ENCODE peak calls at places on chromosomes 6 and 20, in four cellular contexts. A is A673, C is AG09309, R is fibroblast of pulmonary artery. T is an unnamed sample.

GRCh38 chr6:169944415-169944814 is 193.0 kb downstream of the ERMARD start:
- DNase-seq in A (no peak), C (no peak), R (no peak), T (no peak)

GRCh38 chr6:56620229-56620868 is 22.3 kb downstream of the DST start:
- DNase-seq in A (no peak), C (no peak), R (peak; percentile 47), T (no peak)

GRCh38 chr20:33789109-33789857 is 21.9 kb upstream of the CHMP4B start:
- DNase-seq in A (no peak), C (peak; percentile 61), R (peak; percentile 95), T (no peak)

GRCh38 chr20:40980106-40980827 is 48.4 kb upstream of the TOP1 start:
- DNase-seq in A (no peak), C (no peak), R (peak; percentile 29), T (no peak)

GRCh38 chr20:14617123-14617522 is 279.7 kb upstream of the FLRT3 start:
- DNase-seq in A (no peak), C (no peak), R (peak; percentile 2), T (no peak)

GRCh38 chr20:38609828-38610227 is 8.2 kb downstream of the ARHGAP40 start:
- DNase-seq in A (no peak), C (no peak), R (no peak), T (no peak)

GRCh38 chr6:50815436-50816114 is 3.1 kb upstream of the TFAP2B start:
- DNase-seq in A (peak; percentile 37), C (no peak), R (peak; percentile 30), T (no peak)

GRCh38 chr6:53062369-53062639 is 2.9 kb upstream of the FBXO9 start:
- DNase-seq in A (no peak), C (no peak), R (no peak), T (no peak)

GRCh38 chr6:157597461-157598312 is 216.7 kb downstream of the ZDHHC14 start:
- DNase-seq in A (peak; percentile 35), C (no peak), R (peak; percentile 52), T (no peak)

GRCh38 chr6:52389626-52390360 is 27.8 kb downstream of the PAQR8 start:
- DNase-seq in A (peak; percentile 41), C (no peak), R (peak; percentile 44), T (peak; percentile 76)

GRCh38 chr20:46400828-46401477 is 5.5 kb downstream of the ELMO2 start:
- DNase-seq in A (peak; percentile 14), C (peak; percentile 20), R (peak; percentile 45), T (no peak)

GRCh38 chr20:31670371-31671228 is 32.9 kb downstream of the COX4I2 start:
- DNase-seq in A (no peak), C (no peak), R (no peak), T (no peak)

GRCh38 chr6:36345681-36346417 is 9.2 kb upstream of the BNIP5 start:
- DNase-seq in A (no peak), C (no peak), R (peak; percentile 53), T (no peak)

GRCh38 chr6:44787254-44787844 is 399.8 kb downstream of the CDC5L start:
- DNase-seq in A (no peak), C (no peak), R (no peak), T (no peak)

GRCh38 chr20:54172856-54173652 is 732 bp downstream of the CYP24A1 start:
- DNase-seq in A (peak; percentile 62), C (no peak), R (no peak), T (no peak)

GRCh38 chr6:29011276-29011734 is 6.2 kb upstream of the ZNF311 start:
- DNase-seq in A (peak; percentile 70), C (no peak), R (peak; percentile 67), T (no peak)

GRCh38 chr6:139608872-139609271 is 234.4 kb upstream of the CITED2 start:
- DNase-seq in A (no peak), C (no peak), R (peak; percentile 33), T (no peak)

GRCh38 chr6:155381856-155382690 is 67.8 kb upstream of the TFB1M start:
- DNase-seq in A (no peak), C (peak; percentile 40), R (peak; percentile 71), T (no peak)

GRCh38 chr6:149331043-149331807 is 13.7 kb downstream of the TAB2 start:
- DNase-seq in A (no peak), C (no peak), R (peak; percentile 51), T (no peak)

GRCh38 chr6:30219244-30219643 is 6.0 kb upstream of the TRIM26 start:
- DNase-seq in A (peak; percentile 74), C (no peak), R (peak; percentile 64), T (no peak)

GRCh38 chr6:79613912-79614311 is 17.2 kb upstream of the SH3BGRL2 start:
- DNase-seq in A (no peak), C (no peak), R (no peak), T (no peak)

GRCh38 chr20:48302844-48303552 is 517.7 kb upstream of the SULF2 start:
- DNase-seq in A (no peak), C (no peak), R (no peak), T (no peak)

GRCh38 chr6:7909323-7910276 is 988 bp downstream of the TXNDC5 start:
- DNase-seq in A (peak; percentile 54), C (no peak), R (peak; percentile 42), T (no peak)

GRCh38 chr6:121434037-121434770 is 1.2 kb upstream of the GJA1 start:
- DNase-seq in A (no peak), C (peak; percentile 61), R (no peak), T (no peak)

GRCh38 chr6:22612241-22612640 is 42.9 kb downstream of the HDGFL1 start:
- DNase-seq in A (no peak), C (no peak), R (peak; percentile 46), T (no peak)

DNA sequence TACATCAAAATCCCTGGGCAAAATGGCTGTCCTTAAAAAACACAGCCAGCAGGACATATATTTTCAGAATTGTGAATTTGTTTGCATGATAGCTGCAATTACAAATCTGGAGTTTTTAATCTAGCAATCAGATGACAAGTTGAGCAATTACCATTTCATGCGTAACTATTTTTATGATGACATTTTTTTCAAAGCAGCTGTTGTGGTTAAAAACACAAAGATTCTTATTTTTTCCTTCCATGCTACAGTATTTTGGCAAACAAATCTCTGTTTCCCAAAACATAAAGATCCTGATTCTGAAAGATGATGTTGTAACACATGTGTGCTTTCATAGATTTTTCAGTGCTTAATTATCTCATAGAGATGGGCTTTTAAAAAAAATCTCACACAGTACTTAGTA is 90.2 kb downstream of the PHACTR1 start:
- DNase-seq in A (no peak), C (no peak), R (peak; percentile 0), T (no peak)
- H3K4me3 ChIP-seq in A (no peak overlapping the region), C (no peak overlapping the region), R (no peak overlapping the region), T (no peak overlapping the region)

DNA sequence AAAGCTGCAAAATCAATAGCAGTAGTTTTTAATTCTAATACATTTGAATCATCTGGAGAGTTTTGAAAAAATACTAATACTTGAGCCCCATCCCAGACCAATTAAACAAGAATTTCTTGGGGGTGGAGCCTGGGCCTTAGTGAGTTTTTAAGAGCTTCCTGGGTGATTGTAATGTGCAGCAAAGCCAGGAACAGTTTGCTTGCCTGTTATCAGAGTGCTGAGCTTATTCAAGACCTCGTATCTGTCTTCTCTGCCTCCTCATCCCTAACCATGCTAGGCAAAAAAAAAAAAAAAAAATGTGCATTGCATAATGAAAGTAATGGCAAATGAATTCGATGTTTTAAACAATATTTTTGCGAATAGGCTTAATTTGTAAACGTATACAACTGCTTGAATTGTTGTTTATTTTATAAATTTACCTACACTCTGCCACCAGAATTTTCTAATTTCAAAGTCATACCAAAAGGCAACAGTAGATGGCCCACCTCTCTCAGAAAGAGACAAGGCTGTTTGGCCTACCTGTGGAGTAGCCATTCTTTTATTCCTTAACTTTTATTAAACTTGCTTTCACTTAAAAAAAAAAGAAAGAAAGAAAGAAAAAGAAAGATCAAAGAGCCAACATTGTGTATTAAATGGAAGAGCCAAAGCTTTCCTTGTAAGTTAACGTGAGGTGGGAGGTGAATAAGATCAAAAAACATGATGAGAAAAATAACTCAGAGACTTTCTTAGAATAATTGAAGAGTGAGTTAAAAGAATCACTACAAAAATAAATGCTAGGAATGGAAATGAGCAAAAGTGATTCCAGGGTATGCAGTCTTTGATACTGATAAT is 36.2 kb upstream of the MYB start:
- DNase-seq in A (peak; percentile 56), C (no peak), R (peak; percentile 60), T (no peak)
- TF ChIP-seq CTCF in A (peak; percentile 79), C (peak; percentile 51), R (peak; percentile 69), T (peak; percentile 59)

GRCh38 chr6:45990162-45990561 is 25.5 kb downstream of the CLIC5 start:
- DNase-seq in A (no peak), C (no peak), R (no peak), T (peak; percentile 5)

GRCh38 chr6:45986746-45987274 is 28.9 kb downstream of the CLIC5 start:
- DNase-seq in A (no peak), C (no peak), R (no peak), T (no peak)

GRCh38 chr6:45991189-45991588 is 24.5 kb downstream of the CLIC5 start:
- DNase-seq in A (no peak), C (no peak), R (no peak), T (no peak)

GRCh38 chr6:45987866-45988265 is 27.8 kb downstream of the CLIC5 start:
- DNase-seq in A (no peak), C (no peak), R (no peak), T (no peak)

GRCh38 chr6:45988635-45989034 is 27.0 kb downstream of the CLIC5 start:
- DNase-seq in A (no peak), C (no peak), R (no peak), T (no peak)
- H3K4me3 ChIP-seq in A (no peak overlapping the region), C (no peak overlapping the region), R (no peak overlapping the region), T (no peak overlapping the region)

DNA sequence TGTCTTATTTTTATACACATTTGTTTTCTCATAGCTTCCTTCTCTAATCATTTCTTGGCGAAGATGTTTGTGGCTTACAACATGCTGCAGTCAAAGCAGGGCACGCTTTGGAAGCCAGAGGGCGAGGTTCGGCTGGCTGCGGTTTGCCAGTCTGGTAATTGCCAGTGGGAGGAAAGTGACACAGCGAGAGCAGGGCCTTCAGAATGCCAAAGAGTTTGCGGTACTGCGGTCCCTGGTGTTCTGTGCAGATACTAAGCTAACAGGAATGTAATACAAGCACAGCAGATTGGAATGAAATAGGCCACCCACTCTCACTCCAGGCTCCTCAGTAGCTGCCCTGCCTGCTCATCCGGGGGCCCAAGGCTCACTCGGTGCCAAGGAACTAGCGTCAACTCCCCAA is 58.7 kb upstream of the TGM3 start:
- DNase-seq in A (peak; percentile 23), C (peak; percentile 99), R (peak; percentile 90), T (no peak)
- TF ChIP-seq CTCF in A (peak; percentile 14), C (peak; percentile 48), R (peak; percentile 45), T (no peak)

DNA sequence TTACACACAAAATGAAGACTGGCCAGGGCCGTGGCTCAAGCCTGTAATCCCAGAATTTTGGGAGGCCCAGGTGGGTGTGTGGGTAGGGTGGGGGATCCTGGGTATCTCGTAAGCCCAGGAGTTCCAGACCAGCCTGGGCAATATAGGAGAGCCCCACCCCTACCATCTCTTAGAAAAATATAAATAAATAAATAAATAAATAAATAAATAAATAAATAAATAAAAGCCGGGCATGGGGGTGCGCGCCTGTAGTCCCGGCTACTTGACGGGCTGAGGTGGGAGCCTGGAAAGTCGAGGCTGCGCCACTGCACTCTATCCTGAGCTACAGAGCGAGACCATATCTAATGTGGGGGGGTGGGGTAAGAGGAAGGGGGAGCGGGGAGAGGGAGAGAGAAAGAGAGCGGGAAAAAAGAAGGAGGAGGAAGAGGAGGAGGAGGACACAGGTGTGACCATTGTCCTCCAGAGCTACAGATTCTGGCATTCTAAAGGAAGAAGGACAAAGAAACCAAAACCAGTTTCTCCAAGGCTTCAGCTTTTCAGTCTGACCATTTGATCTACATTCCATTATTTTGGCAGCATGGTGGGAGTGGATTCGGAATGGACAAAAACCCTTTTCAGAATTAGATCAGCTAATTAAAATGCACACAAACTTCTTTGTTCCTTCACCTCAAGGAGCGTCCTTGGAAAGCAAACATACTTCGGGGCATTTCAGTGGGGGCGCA is 616 bp upstream of the C6orf141 start:
- DNase-seq in A (no peak), C (no peak), R (no peak), T (no peak)
- H3K4me3 ChIP-seq in A (peak overlapping the region; percentile 51), C (peak overlapping the region; percentile 28), R (peak overlapping the region; percentile 59), T (no peak overlapping the region)

T was measured in GM12864.